ENCODE peak calls at places on chromosome 5, in ten cellular contexts. G is spleen, K is SK-N-SH, L is fibroblast of mammary gland, Q is fibroblast of pulmonary artery, S is AG10803, U is A673, T is HCT116, M is nephron progenitor cell, O is B cell. N is an unnamed sample.

GRCh38 chr5:169384661-169385060 is 83.7 kb upstream of the SLIT3 start:
- DNase-seq in G (no peak), K (peak), L (no peak), Q (no peak), S (peak), U (no peak), T (no peak), M (peak), O (no peak), N (no peak)

GRCh38 chr5:137737349-137738256 is 1.7 kb upstream of the KLHL3 start:
- DNase-seq in G (no peak), K (no peak), L (peak), Q (peak), S (peak), U (no peak), T (no peak), M (no peak), O (no peak), N (peak)

GRCh38 chr5:74386571-74387334 is 253.8 kb downstream of the ENC1 start:
- DNase-seq in G (no peak), K (no peak), L (peak), Q (peak), S (peak), U (no peak), T (no peak), M (no peak), O (no peak), N (peak)

GRCh38 chr5:135398855-135399837 is at the start of gene MACROH2A1:
- DNase-seq in G (peak), K (peak), L (peak), Q (peak), S (peak), U (peak), T (peak), M (peak), O (peak), N (peak)

GRCh38 chr5:59287884-59288283 is 605.6 kb downstream of the PDE4D start:
- DNase-seq in G (no peak), K (no peak), L (no peak), Q (no peak), S (no peak), U (no peak), T (no peak), M (no peak), O (no peak), N (no peak)

GRCh38 chr5:55223988-55224240 is 3.2 kb downstream of the MCIDAS start:
- DNase-seq in G (no peak), K (no peak), L (no peak), Q (no peak), S (no peak), U (no peak), T (no peak), M (no peak), O (no peak), N (no peak)

GRCh38 chr5:32538031-32538547 is 47.3 kb upstream of the SUB1 start:
- DNase-seq in G (peak), K (no peak), L (no peak), Q (peak), S (no peak), U (no peak), T (no peak), M (no peak), O (peak), N (no peak)

GRCh38 chr5:168324864-168325615 is 33.6 kb downstream of the WWC1 start:
- DNase-seq in G (peak), K (no peak), L (no peak), Q (no peak), S (peak), U (no peak), T (peak), M (no peak), O (no peak), N (no peak)

GRCh38 chr5:80959138-80959537 is 1.0 kb upstream of the RASGRF2 start:
- DNase-seq in G (no peak), K (no peak), L (no peak), Q (no peak), S (no peak), U (no peak), T (no peak), M (no peak), O (no peak), N (no peak)

GRCh38 chr5:174687503-174687902 is 36.9 kb upstream of the MSX2 start:
- DNase-seq in G (no peak), K (no peak), L (no peak), Q (no peak), S (no peak), U (no peak), T (no peak), M (no peak), O (no peak), N (no peak)

GRCh38 chr5:119309290-119309818 is 46.5 kb upstream of the TNFAIP8 start:
- DNase-seq in G (no peak), K (no peak), L (no peak), Q (no peak), S (no peak), U (no peak), T (no peak), M (no peak), O (no peak), N (no peak)

GRCh38 chr5:56426658-56427057 is 193.5 kb upstream of the ANKRD55 start:
- DNase-seq in G (no peak), K (no peak), L (no peak), Q (no peak), S (no peak), U (no peak), T (no peak), M (no peak), O (no peak), N (no peak)

GRCh38 chr5:64979518-64979917 is 210.8 kb downstream of the CWC27 start:
- DNase-seq in G (no peak), K (no peak), L (no peak), Q (no peak), S (no peak), U (no peak), T (no peak), M (no peak), O (no peak), N (no peak)

GRCh38 chr5:96312383-96312782 is 120.7 kb downstream of the PCSK1 start:
- DNase-seq in G (no peak), K (no peak), L (no peak), Q (no peak), S (peak), U (no peak), T (no peak), M (no peak), O (no peak), N (no peak)

GRCh38 chr5:168301593-168302388 is 10.3 kb downstream of the WWC1 start:
- DNase-seq in G (no peak), K (no peak), L (no peak), Q (no peak), S (no peak), U (peak), T (peak), M (no peak), O (no peak), N (no peak)

GRCh38 chr5:67644221-67644920 is 447.8 kb upstream of the CD180 start:
- DNase-seq in G (no peak), K (no peak), L (no peak), Q (no peak), S (no peak), U (no peak), T (no peak), M (no peak), O (no peak), N (no peak)

GRCh38 chr5:21646469-21646868 is 1206.7 kb downstream of the CDH12 start:
- DNase-seq in G (no peak), K (no peak), L (peak), Q (peak), S (no peak), U (no peak), T (no peak), M (no peak), O (no peak), N (peak)

GRCh38 chr5:111792659-111793058 is 35.7 kb upstream of the NREP start:
- DNase-seq in G (no peak), K (no peak), L (peak), Q (no peak), S (peak), U (no peak), T (no peak), M (no peak), O (no peak), N (no peak)

GRCh38 chr5:52007230-52007858 is 624.1 kb downstream of the ISL1 start:
- DNase-seq in G (no peak), K (peak), L (peak), Q (peak), S (peak), U (peak), T (peak), M (peak), O (no peak), N (peak)

GRCh38 chr5:133368009-133368408 is 244.3 kb downstream of the FSTL4 start:
- DNase-seq in G (no peak), K (no peak), L (no peak), Q (no peak), S (no peak), U (no peak), T (no peak), M (peak), O (no peak), N (no peak)

GRCh38 chr5:149166128-149166527 is 24.8 kb downstream of the ABLIM3 start:
- DNase-seq in G (no peak), K (no peak), L (peak), Q (peak), S (peak), U (no peak), T (no peak), M (no peak), O (no peak), N (no peak)

GRCh38 chr5:125375143-125375542 is 628.7 kb upstream of the ZNF608 start:
- DNase-seq in G (no peak), K (no peak), L (no peak), Q (no peak), S (no peak), U (no peak), T (no peak), M (no peak), O (no peak), N (no peak)

GRCh38 chr5:125497651-125498050 is 751.2 kb upstream of the ZNF608 start:
- DNase-seq in G (no peak), K (no peak), L (no peak), Q (no peak), S (no peak), U (no peak), T (no peak), M (no peak), O (no peak), N (no peak)

GRCh38 chr5:1010181-1010510 is 1.5 kb downstream of the NKD2 start:
- DNase-seq in G (peak), K (no peak), L (no peak), Q (no peak), S (no peak), U (no peak), T (no peak), M (no peak), O (peak), N (no peak)

GRCh38 chr5:169716287-169716686 is 79.2 kb downstream of the DOCK2 start:
- DNase-seq in G (no peak), K (no peak), L (peak), Q (peak), S (peak), U (no peak), T (no peak), M (no peak), O (no peak), N (peak)

GRCh38 chr5:175535781-175536180 is 57.4 kb downstream of the SFXN1 start:
- DNase-seq in G (no peak), K (no peak), L (no peak), Q (no peak), S (no peak), U (no peak), T (no peak), M (no peak), O (no peak), N (no peak)

GRCh38 chr5:75584641-75585040 is 26.6 kb upstream of the ANKDD1B start:
- DNase-seq in G (no peak), K (no peak), L (no peak), Q (peak), S (no peak), U (no peak), T (no peak), M (no peak), O (no peak), N (peak)
- TF ChIP-seq CTCF in G (no peak), K (peak), L (peak), Q (peak), S (peak), U (peak), T (peak), M (no peak), O (no peak), N (peak)

DNA sequence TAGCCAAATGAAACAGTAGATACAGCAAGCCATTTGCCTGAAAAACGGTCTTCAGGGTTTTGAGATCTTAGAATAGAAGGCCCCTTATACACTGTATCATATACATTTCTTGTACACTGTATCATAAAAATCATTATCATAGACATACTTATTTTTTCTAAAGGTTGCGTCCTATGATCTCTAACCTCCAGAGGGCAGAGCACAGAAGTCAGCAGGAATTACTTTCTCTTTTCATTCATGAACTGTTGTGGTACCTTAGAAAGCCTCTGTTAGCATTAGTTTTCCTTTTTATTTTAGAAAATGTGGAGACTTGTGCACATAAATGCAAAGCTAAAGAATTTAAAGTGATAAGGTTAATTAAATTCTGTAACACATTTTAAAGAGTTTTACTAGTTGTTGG is 115.4 kb downstream of the OXCT1 start:
- DNase-seq in G (no peak), K (no peak), L (peak), Q (no peak), S (peak), U (no peak), T (no peak), M (no peak), O (no peak), N (no peak)
- TF ChIP-seq CTCF in G (no peak), K (peak), L (peak), Q (no peak), S (peak), U (no peak), T (peak), M (no peak), O (no peak), N (no peak)

GRCh38 chr5:35780236-35780635 is 76.5 kb upstream of the IL7R start:
- DNase-seq in G (no peak), K (no peak), L (no peak), Q (no peak), S (no peak), U (no peak), T (no peak), M (no peak), O (no peak), N (no peak)

GRCh38 chr5:35776757-35777156 is 79.9 kb upstream of the IL7R start:
- DNase-seq in G (no peak), K (no peak), L (no peak), Q (no peak), S (no peak), U (no peak), T (no peak), M (no peak), O (no peak), N (peak)

GRCh38 chr5:35773936-35774335 is 82.8 kb upstream of the IL7R start:
- DNase-seq in G (no peak), K (no peak), L (peak), Q (no peak), S (peak), U (no peak), T (no peak), M (no peak), O (no peak), N (peak)

GRCh38 chr5:35778259-35778769 is 78.4 kb upstream of the IL7R start:
- DNase-seq in G (no peak), K (no peak), L (no peak), Q (no peak), S (no peak), U (no peak), T (no peak), M (no peak), O (no peak), N (no peak)

GRCh38 chr5:35777358-35778087 is 79.2 kb upstream of the IL7R start:
- DNase-seq in G (no peak), K (peak), L (peak), Q (peak), S (peak), U (peak), T (peak), M (peak), O (no peak), N (peak)
- TF ChIP-seq CTCF in G (peak), K (peak), L (peak), Q (peak), S (peak), U (peak), T (peak), M (peak), O (peak), N (peak)

GRCh38 chr5:73303139-73304079 is 130.4 kb downstream of the TMEM174 start:
- DNase-seq in G (no peak), K (peak), L (no peak), Q (no peak), S (no peak), U (no peak), T (no peak), M (peak), O (no peak), N (peak)
- TF ChIP-seq CTCF in G (no peak), K (peak), L (no peak), Q (peak), S (peak), U (no peak), T (no peak), M (peak), O (no peak), N (peak)

GRCh38 chr5:10220253-10220652 is 29.4 kb downstream of the ATPSCKMT start:
- DNase-seq in G (no peak), K (no peak), L (no peak), Q (no peak), S (no peak), U (no peak), T (no peak), M (no peak), O (no peak), N (no peak)
- TF ChIP-seq CTCF in G (no peak), K (peak), L (no peak), Q (no peak), S (peak), U (no peak), T (no peak), M (no peak), O (no peak), N (no peak)

GRCh38 chr5:34903260-34903659 is 12.0 kb downstream of the RAD1 start:
- DNase-seq in G (no peak), K (no peak), L (no peak), Q (no peak), S (no peak), U (no peak), T (no peak), M (no peak), O (no peak), N (no peak)

GRCh38 chr5:34900660-34901059 is 14.6 kb downstream of the RAD1 start:
- DNase-seq in G (no peak), K (no peak), L (no peak), Q (no peak), S (no peak), U (no peak), T (no peak), M (no peak), O (no peak), N (no peak)

GRCh38 chr5:34905564-34905963 is 9.7 kb downstream of the RAD1 start:
- DNase-seq in G (no peak), K (peak), L (peak), Q (peak), S (peak), U (peak), T (no peak), M (no peak), O (no peak), N (peak)
- TF ChIP-seq CTCF in G (no peak), K (peak), L (peak), Q (peak), S (peak), U (peak), T (peak), M (peak), O (no peak), N (peak)

N was measured in choroid plexus epithelial cell.